ENCODE peak calls at places on chromosomes 5 and 9, in seven cellular contexts. One of them, this sample, is unnamed.

GRCh38 chr5:42912184-42912766 is 100.6 kb upstream of the SELENOP start:
- DNase-seq in mesothelial cell of epicardium: no peak
- DNase-seq in stimulated activated CD4-positive, alpha-beta T cell treated with anti-CD3 and anti-CD28 coated beads, Interleukin-12 subunit alpha, Interleukin-12 subunit beta, amount 100 ng/mL, for 4 hours: peak
- DNase-seq in effector CD4-positive, alpha-beta T cell: peak
- DNase-seq in ACHN: peak
- DNase-seq in thoracic aorta: no peak
- DNase-seq in endothelial cell: peak
- DNase-seq in this sample: no peak

GRCh38 chr5:138910546-138911185 is 35.5 kb upstream of the LRRTM2 start:
- DNase-seq in mesothelial cell of epicardium: no peak
- DNase-seq in stimulated activated CD4-positive, alpha-beta T cell treated with anti-CD3 and anti-CD28 coated beads, Interleukin-12 subunit alpha, Interleukin-12 subunit beta, amount 100 ng/mL, for 4 hours: no peak
- DNase-seq in effector CD4-positive, alpha-beta T cell: no peak
- DNase-seq in ACHN: no peak
- DNase-seq in thoracic aorta: no peak
- DNase-seq in endothelial cell: no peak
- DNase-seq in this sample: no peak

GRCh38 chr5:133205204-133205603 is 153.4 kb downstream of the HSPA4 start:
- DNase-seq in mesothelial cell of epicardium: no peak
- DNase-seq in stimulated activated CD4-positive, alpha-beta T cell treated with anti-CD3 and anti-CD28 coated beads, Interleukin-12 subunit alpha, Interleukin-12 subunit beta, amount 100 ng/mL, for 4 hours: no peak
- DNase-seq in effector CD4-positive, alpha-beta T cell: no peak
- DNase-seq in ACHN: no peak
- DNase-seq in thoracic aorta: no peak
- DNase-seq in endothelial cell: no peak
- DNase-seq in this sample: no peak

GRCh38 chr5:31758803-31759425 is 120.0 kb downstream of the PDZD2 start:
- DNase-seq in mesothelial cell of epicardium: no peak
- DNase-seq in stimulated activated CD4-positive, alpha-beta T cell treated with anti-CD3 and anti-CD28 coated beads, Interleukin-12 subunit alpha, Interleukin-12 subunit beta, amount 100 ng/mL, for 4 hours: no peak
- DNase-seq in effector CD4-positive, alpha-beta T cell: no peak
- DNase-seq in ACHN: no peak
- DNase-seq in thoracic aorta: no peak
- DNase-seq in endothelial cell: no peak
- DNase-seq in this sample: no peak

GRCh38 chr5:177388521-177389052 is 4.4 kb downstream of the SLC34A1 start:
- DNase-seq in mesothelial cell of epicardium: no peak
- DNase-seq in stimulated activated CD4-positive, alpha-beta T cell treated with anti-CD3 and anti-CD28 coated beads, Interleukin-12 subunit alpha, Interleukin-12 subunit beta, amount 100 ng/mL, for 4 hours: no peak
- DNase-seq in effector CD4-positive, alpha-beta T cell: no peak
- DNase-seq in ACHN: no peak
- DNase-seq in thoracic aorta: no peak
- DNase-seq in endothelial cell: no peak
- DNase-seq in this sample: no peak

GRCh38 chr9:15282567-15282966 is 24.4 kb downstream of the TTC39B start:
- DNase-seq in mesothelial cell of epicardium: no peak
- DNase-seq in stimulated activated CD4-positive, alpha-beta T cell treated with anti-CD3 and anti-CD28 coated beads, Interleukin-12 subunit alpha, Interleukin-12 subunit beta, amount 100 ng/mL, for 4 hours: no peak
- DNase-seq in effector CD4-positive, alpha-beta T cell: no peak
- DNase-seq in ACHN: no peak
- DNase-seq in thoracic aorta: no peak
- DNase-seq in endothelial cell: no peak
- DNase-seq in this sample: no peak

GRCh38 chr5:126351138-126351537 is 72.1 kb upstream of the GRAMD2B start:
- DNase-seq in mesothelial cell of epicardium: no peak
- DNase-seq in stimulated activated CD4-positive, alpha-beta T cell treated with anti-CD3 and anti-CD28 coated beads, Interleukin-12 subunit alpha, Interleukin-12 subunit beta, amount 100 ng/mL, for 4 hours: no peak
- DNase-seq in effector CD4-positive, alpha-beta T cell: no peak
- DNase-seq in ACHN: peak
- DNase-seq in thoracic aorta: no peak
- DNase-seq in endothelial cell: no peak
- DNase-seq in this sample: no peak

GRCh38 chr5:75963554-75963953 is 119.6 kb upstream of the SV2C start:
- DNase-seq in mesothelial cell of epicardium: no peak
- DNase-seq in stimulated activated CD4-positive, alpha-beta T cell treated with anti-CD3 and anti-CD28 coated beads, Interleukin-12 subunit alpha, Interleukin-12 subunit beta, amount 100 ng/mL, for 4 hours: no peak
- DNase-seq in effector CD4-positive, alpha-beta T cell: no peak
- DNase-seq in ACHN: no peak
- DNase-seq in thoracic aorta: no peak
- DNase-seq in endothelial cell: no peak
- DNase-seq in this sample: no peak

GRCh38 chr5:1983919-1984695 is 101.4 kb upstream of the IRX4 start:
- DNase-seq in mesothelial cell of epicardium: no peak
- DNase-seq in stimulated activated CD4-positive, alpha-beta T cell treated with anti-CD3 and anti-CD28 coated beads, Interleukin-12 subunit alpha, Interleukin-12 subunit beta, amount 100 ng/mL, for 4 hours: no peak
- DNase-seq in effector CD4-positive, alpha-beta T cell: no peak
- DNase-seq in ACHN: no peak
- DNase-seq in thoracic aorta: no peak
- DNase-seq in endothelial cell: no peak
- DNase-seq in this sample: no peak

GRCh38 chr5:150122158-150122510 is 33.5 kb downstream of the PDGFRB start:
- DNase-seq in mesothelial cell of epicardium: no peak
- DNase-seq in stimulated activated CD4-positive, alpha-beta T cell treated with anti-CD3 and anti-CD28 coated beads, Interleukin-12 subunit alpha, Interleukin-12 subunit beta, amount 100 ng/mL, for 4 hours: no peak
- DNase-seq in effector CD4-positive, alpha-beta T cell: no peak
- DNase-seq in ACHN: peak
- DNase-seq in thoracic aorta: no peak
- DNase-seq in endothelial cell: no peak
- DNase-seq in this sample: no peak

GRCh38 chr9:130894546-130894945 is 2.1 kb downstream of the QRFP start:
- DNase-seq in mesothelial cell of epicardium: no peak
- DNase-seq in stimulated activated CD4-positive, alpha-beta T cell treated with anti-CD3 and anti-CD28 coated beads, Interleukin-12 subunit alpha, Interleukin-12 subunit beta, amount 100 ng/mL, for 4 hours: no peak
- DNase-seq in effector CD4-positive, alpha-beta T cell: no peak
- DNase-seq in ACHN: no peak
- DNase-seq in thoracic aorta: no peak
- DNase-seq in endothelial cell: no peak
- DNase-seq in this sample: no peak

GRCh38 chr5:77645158-77645994 is 6.9 kb upstream of the OTP start:
- DNase-seq in mesothelial cell of epicardium: no peak
- DNase-seq in stimulated activated CD4-positive, alpha-beta T cell treated with anti-CD3 and anti-CD28 coated beads, Interleukin-12 subunit alpha, Interleukin-12 subunit beta, amount 100 ng/mL, for 4 hours: peak
- DNase-seq in effector CD4-positive, alpha-beta T cell: no peak
- DNase-seq in ACHN: peak
- DNase-seq in thoracic aorta: no peak
- DNase-seq in endothelial cell: peak
- DNase-seq in this sample: no peak

GRCh38 chr5:170572453-170572852 is 68.6 kb downstream of the KCNIP1 start:
- DNase-seq in mesothelial cell of epicardium: no peak
- DNase-seq in stimulated activated CD4-positive, alpha-beta T cell treated with anti-CD3 and anti-CD28 coated beads, Interleukin-12 subunit alpha, Interleukin-12 subunit beta, amount 100 ng/mL, for 4 hours: peak
- DNase-seq in effector CD4-positive, alpha-beta T cell: no peak
- DNase-seq in ACHN: no peak
- DNase-seq in thoracic aorta: no peak
- DNase-seq in endothelial cell: no peak
- DNase-seq in this sample: no peak

GRCh38 chr9:72207278-72207677 is 58.0 kb downstream of the GDA start:
- DNase-seq in mesothelial cell of epicardium: no peak
- DNase-seq in stimulated activated CD4-positive, alpha-beta T cell treated with anti-CD3 and anti-CD28 coated beads, Interleukin-12 subunit alpha, Interleukin-12 subunit beta, amount 100 ng/mL, for 4 hours: no peak
- DNase-seq in effector CD4-positive, alpha-beta T cell: no peak
- DNase-seq in ACHN: no peak
- DNase-seq in thoracic aorta: no peak
- DNase-seq in endothelial cell: no peak
- DNase-seq in this sample: no peak

GRCh38 chr9:35501941-35502340 is 12.0 kb downstream of the RUSC2 start:
- DNase-seq in mesothelial cell of epicardium: no peak
- DNase-seq in stimulated activated CD4-positive, alpha-beta T cell treated with anti-CD3 and anti-CD28 coated beads, Interleukin-12 subunit alpha, Interleukin-12 subunit beta, amount 100 ng/mL, for 4 hours: no peak
- DNase-seq in effector CD4-positive, alpha-beta T cell: no peak
- DNase-seq in ACHN: no peak
- DNase-seq in thoracic aorta: no peak
- DNase-seq in endothelial cell: no peak
- DNase-seq in this sample: no peak

GRCh38 chr5:55172051-55172899 is 702 bp downstream of the CDC20B start:
- DNase-seq in mesothelial cell of epicardium: no peak
- DNase-seq in stimulated activated CD4-positive, alpha-beta T cell treated with anti-CD3 and anti-CD28 coated beads, Interleukin-12 subunit alpha, Interleukin-12 subunit beta, amount 100 ng/mL, for 4 hours: peak
- DNase-seq in effector CD4-positive, alpha-beta T cell: peak
- DNase-seq in ACHN: peak
- DNase-seq in thoracic aorta: no peak
- DNase-seq in endothelial cell: peak
- DNase-seq in this sample: no peak

GRCh38 chr5:103450333-103451061 is 112.1 kb downstream of the NUDT12 start:
- DNase-seq in mesothelial cell of epicardium: no peak
- DNase-seq in stimulated activated CD4-positive, alpha-beta T cell treated with anti-CD3 and anti-CD28 coated beads, Interleukin-12 subunit alpha, Interleukin-12 subunit beta, amount 100 ng/mL, for 4 hours: no peak
- DNase-seq in effector CD4-positive, alpha-beta T cell: no peak
- DNase-seq in ACHN: peak
- DNase-seq in thoracic aorta: no peak
- DNase-seq in endothelial cell: no peak
- DNase-seq in this sample: no peak

GRCh38 chr5:39256472-39256871 is 37.1 kb upstream of the FYB1 start:
- DNase-seq in mesothelial cell of epicardium: no peak
- DNase-seq in stimulated activated CD4-positive, alpha-beta T cell treated with anti-CD3 and anti-CD28 coated beads, Interleukin-12 subunit alpha, Interleukin-12 subunit beta, amount 100 ng/mL, for 4 hours: no peak
- DNase-seq in effector CD4-positive, alpha-beta T cell: no peak
- DNase-seq in ACHN: peak
- DNase-seq in thoracic aorta: no peak
- DNase-seq in endothelial cell: no peak
- DNase-seq in this sample: no peak